ENCODE peak calls at places on chromosomes 2 and 18, in eight cellular contexts. D is H9, P is upper lobe of right lung, O is lower lobe of right lung, X is breast epithelium, Y is A549, T is cardiac muscle cell, W is GM23338. A is an unnamed sample.
A peak's percentile ranks its signal among the peaks of the same experiment; 100 is the strongest.

GRCh38 chr2:47964722-47965434 is 58.6 kb upstream of the FBXO11 start:
- DNase-seq in D (no peak), P (no peak), O (no peak), X (no peak), Y (no peak), T (no peak), W (peak; percentile 5), A (no peak)

GRCh38 chr2:230794472-230794871 is 70.3 kb upstream of the ITM2C start:
- DNase-seq in D (no peak), P (no peak), O (no peak), X (no peak), Y (no peak), T (no peak), W (peak; percentile 42), A (no peak)

GRCh38 chr2:23469142-23469540 is 84.2 kb downstream of the KLHL29 start:
- DNase-seq in D (no peak), P (peak; percentile 46), O (no peak), X (no peak), Y (no peak), T (no peak), W (no peak), A (no peak)

GRCh38 chr18:57705011-57705410 is 83.4 kb upstream of the NARS1 start:
- DNase-seq in D (no peak), P (no peak), O (no peak), X (no peak), Y (no peak), T (no peak), W (no peak), A (no peak)

GRCh38 chr18:44599409-44599808 is 81.3 kb upstream of the SETBP1 start:
- DNase-seq in D (no peak), P (no peak), O (no peak), X (no peak), Y (no peak), T (no peak), W (peak; percentile 3), A (peak; percentile 38)

GRCh38 chr2:32798841-32799240 is 147.9 kb upstream of the LTBP1 start:
- DNase-seq in D (no peak), P (no peak), O (no peak), X (no peak), Y (no peak), T (no peak), W (no peak), A (no peak)

GRCh38 chr2:239097428-239097696 is 249.5 kb downstream of the TWIST2 start:
- DNase-seq in D (no peak), P (no peak), O (no peak), X (no peak), Y (no peak), T (no peak), W (no peak), A (no peak)

GRCh38 chr2:28216320-28216719 is 176.3 kb upstream of the FOSL2 start:
- DNase-seq in D (no peak), P (no peak), O (no peak), X (no peak), Y (no peak), T (no peak), W (no peak), A (no peak)

GRCh38 chr2:74051504-74051903 is 66.8 kb downstream of the TET3 start:
- DNase-seq in D (no peak), P (no peak), O (no peak), X (no peak), Y (no peak), T (no peak), W (no peak), A (no peak)

GRCh38 chr2:182642328-182642727 is 73.7 kb upstream of the DNAJC10 start:
- DNase-seq in D (peak; percentile 71), P (peak; percentile 80), O (peak; percentile 70), X (no peak), Y (peak; percentile 63), T (peak; percentile 43), W (peak; percentile 54), A (peak; percentile 65)

GRCh38 chr18:48659188-48660009 is 120.6 kb downstream of the CTIF start:
- DNase-seq in D (no peak), P (no peak), O (no peak), X (no peak), Y (no peak), T (no peak), W (no peak), A (no peak)

GRCh38 chr2:28449489-28450395 is 46.1 kb upstream of the PLB1 start:
- DNase-seq in D (no peak), P (no peak), O (no peak), X (no peak), Y (peak; percentile 58), T (no peak), W (peak; percentile 15), A (no peak)

GRCh38 chr2:222305510-222306392 is 7.0 kb upstream of the PAX3 start:
- DNase-seq in D (peak; percentile 55), P (no peak), O (no peak), X (no peak), Y (peak; percentile 38), T (peak; percentile 65), W (peak; percentile 74), A (no peak)

GRCh38 chr18:13612111-13612997 is 114.0 kb downstream of the FAM210A start:
- DNase-seq in D (no peak), P (no peak), O (no peak), X (no peak), Y (no peak), T (no peak), W (no peak), A (no peak)

GRCh38 chr2:170816499-170817246 is at the start of gene GAD1:
- DNase-seq in D (peak; percentile 68), P (peak; percentile 81), O (peak; percentile 70), X (no peak), Y (peak; percentile 70), T (peak; percentile 66), W (peak; percentile 78), A (peak; percentile 88)

GRCh38 chr18:28284132-28284531 is 107.2 kb upstream of the CDH2 start:
- DNase-seq in D (no peak), P (no peak), O (no peak), X (no peak), Y (no peak), T (no peak), W (no peak), A (no peak)

GRCh38 chr2:182906454-182906853 is 40.0 kb upstream of the FRZB start:
- DNase-seq in D (no peak), P (no peak), O (no peak), X (no peak), Y (no peak), T (no peak), W (no peak), A (no peak)

GRCh38 chr2:199851886-199852285 is 894 bp upstream of the FTCDNL1 start:
- DNase-seq in D (no peak), P (no peak), O (no peak), X (no peak), Y (no peak), T (no peak), W (no peak), A (no peak)

GRCh38 chr2:134253804-134254203 is at the start of gene MGAT5:
- DNase-seq in D (no peak), P (no peak), O (no peak), X (no peak), Y (no peak), T (no peak), W (no peak), A (no peak)

GRCh38 chr2:46072146-46072820 is 224.9 kb upstream of the EPAS1 start:
- DNase-seq in D (no peak), P (no peak), O (no peak), X (no peak), Y (no peak), T (no peak), W (no peak), A (no peak)

GRCh38 chr2:240236217-240237111 is 96.0 kb upstream of the OTOS start:
- DNase-seq in D (peak; percentile 45), P (peak; percentile 64), O (peak; percentile 48), X (peak; percentile 44), Y (no peak), T (peak; percentile 62), W (no peak), A (peak; percentile 68)

GRCh38 chr2:223989206-223989859 is 32.1 kb downstream of the MRPL44 start:
- DNase-seq in D (no peak), P (no peak), O (no peak), X (no peak), Y (peak; percentile 30), T (peak; percentile 15), W (peak; percentile 61), A (no peak)

GRCh38 chr2:33033524-33034150 is 86.9 kb downstream of the LTBP1 start:
- DNase-seq in D (no peak), P (no peak), O (no peak), X (no peak), Y (peak; percentile 69), T (peak; percentile 56), W (peak; percentile 32), A (no peak)

GRCh38 chr2:145460151-145460550 is 940.2 kb upstream of the ZEB2 start:
- DNase-seq in D (no peak), P (no peak), O (no peak), X (no peak), Y (no peak), T (no peak), W (no peak), A (no peak)

GRCh38 chr2:225006730-225007129 is 35.5 kb downstream of the DOCK10 start:
- DNase-seq in D (no peak), P (no peak), O (no peak), X (no peak), Y (no peak), T (no peak), W (no peak), A (no peak)

GRCh38 chr2:41950440-41950960 is 97.3 kb upstream of the PKDCC start:
- DNase-seq in D (no peak), P (no peak), O (no peak), X (no peak), Y (no peak), T (no peak), W (peak; percentile 35), A (no peak)
- H3K4me1 ChIP-seq in D (peaks cover 16% of the 10 kb centered on the region), P (no peaks in the 10 kb centered on the region), O (no peaks in the 10 kb centered on the region), X (no peaks in the 10 kb centered on the region), Y (peaks cover 8% of the 10 kb centered on the region), T (peaks cover 60% of the 10 kb centered on the region), W (peaks cover 44% of the 10 kb centered on the region), A (no peaks in the 10 kb centered on the region)

GRCh38 chr18:9178557-9178956 is 42.0 kb downstream of the ANKRD12 start:
- DNase-seq in D (no peak), P (no peak), O (no peak), X (no peak), Y (no peak), T (no peak), W (no peak), A (no peak)
- TF ChIP-seq CTCF in D (no peak), P (no peak), O (no peak), X (no peak), Y (no peak), T (no peak), W (no peak), A (no peak)

DNA sequence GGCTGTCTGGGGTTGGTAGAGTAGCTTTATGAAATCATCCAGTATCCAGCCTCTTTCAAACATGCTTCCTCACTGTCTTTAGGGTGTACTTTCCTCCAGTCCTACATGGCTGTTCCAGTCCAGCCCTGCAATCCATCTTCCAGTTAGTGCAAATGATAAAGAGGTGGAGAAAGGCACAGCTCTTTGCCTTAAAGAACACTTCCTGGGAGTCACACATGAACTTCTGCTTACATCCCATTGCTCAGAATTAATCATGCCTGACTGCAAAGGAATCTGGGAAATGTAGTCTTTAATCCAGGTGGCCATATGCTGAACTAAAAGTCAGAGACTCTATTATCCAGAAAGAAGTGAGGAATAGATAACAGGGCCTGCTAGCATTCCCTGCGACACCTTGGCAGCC is 220.4 kb downstream of the HAUS1 start:
- DNase-seq in D (no peak), P (no peak), O (no peak), X (no peak), Y (peak; percentile 49), T (peak; percentile 67), W (peak; percentile 76), A (no peak)
- H3K27ac ChIP-seq in D (no peak overlapping the region), P (no peak overlapping the region), O (no peak overlapping the region), X (no peak overlapping the region), Y (peak overlapping the region; percentile 46), T (no peak overlapping the region), W (no peak overlapping the region), A (no peak overlapping the region)

GRCh38 chr2:142881619-142882018 is 4.2 kb downstream of the KYNU start:
- DNase-seq in D (no peak), P (no peak), O (no peak), X (no peak), Y (no peak), T (no peak), W (no peak), A (no peak)
- H3K4me1 ChIP-seq in D (no peaks in the 10 kb centered on the region), P (no peaks in the 10 kb centered on the region), O (no peaks in the 10 kb centered on the region), X (no peaks in the 10 kb centered on the region), Y (peaks cover 49% of the 10 kb centered on the region), T (no peaks in the 10 kb centered on the region), W (no peaks in the 10 kb centered on the region), A (no peaks in the 10 kb centered on the region)

A was measured in tibial artery.